ENCODE peak calls at places on chromosomes 2 and 18, in seven cellular contexts. One of them, this sample, is unnamed. For H3K36me3, the result is how much of the 10 kb centered on the place peaks cover.

GRCh38 chr18:79643049-79643765 is 36.4 kb upstream of the CTDP1 start:
- DNase-seq in DND-41: peak
- DNase-seq in transverse colon: no peak
- DNase-seq in kidney epithelial cell: no peak
- DNase-seq in IMR-90: no peak
- DNase-seq in heart right ventricle: no peak
- DNase-seq in PC-9: no peak
- DNase-seq in this sample: no peak

GRCh38 chr2:240401308-240401707 is 34.2 kb upstream of the GPC1 start:
- DNase-seq in DND-41: no peak
- DNase-seq in transverse colon: no peak
- DNase-seq in kidney epithelial cell: no peak
- DNase-seq in IMR-90: no peak
- DNase-seq in heart right ventricle: no peak
- DNase-seq in PC-9: no peak
- DNase-seq in this sample: no peak

GRCh38 chr2:112343827-112344585 is 68.6 kb downstream of the ZC3H6 start:
- DNase-seq in DND-41: no peak
- DNase-seq in transverse colon: no peak
- DNase-seq in kidney epithelial cell: no peak
- DNase-seq in IMR-90: peak
- DNase-seq in heart right ventricle: no peak
- DNase-seq in PC-9: no peak
- DNase-seq in this sample: peak

GRCh38 chr2:127411609-127412370 is 6.4 kb upstream of the PROC start:
- DNase-seq in DND-41: no peak
- DNase-seq in transverse colon: no peak
- DNase-seq in kidney epithelial cell: no peak
- DNase-seq in IMR-90: no peak
- DNase-seq in heart right ventricle: no peak
- DNase-seq in PC-9: no peak
- DNase-seq in this sample: no peak

GRCh38 chr2:62267687-62268086 is 71.8 kb downstream of the B3GNT2 start:
- DNase-seq in DND-41: no peak
- DNase-seq in transverse colon: no peak
- DNase-seq in kidney epithelial cell: no peak
- DNase-seq in IMR-90: no peak
- DNase-seq in heart right ventricle: no peak
- DNase-seq in PC-9: no peak
- DNase-seq in this sample: no peak

GRCh38 chr2:135694711-135695110 is 46.9 kb upstream of the UBXN4 start:
- DNase-seq in DND-41: no peak
- DNase-seq in transverse colon: no peak
- DNase-seq in kidney epithelial cell: no peak
- DNase-seq in IMR-90: peak
- DNase-seq in heart right ventricle: no peak
- DNase-seq in PC-9: no peak
- DNase-seq in this sample: no peak

GRCh38 chr18:79988925-79989361 is 580 bp upstream of the TXNL4A start:
- DNase-seq in DND-41: peak
- DNase-seq in transverse colon: peak
- DNase-seq in kidney epithelial cell: no peak
- DNase-seq in IMR-90: peak
- DNase-seq in heart right ventricle: peak
- DNase-seq in PC-9: peak
- DNase-seq in this sample: no peak

GRCh38 chr18:59547691-59548182 is 149.5 kb downstream of the CCBE1 start:
- DNase-seq in DND-41: no peak
- DNase-seq in transverse colon: no peak
- DNase-seq in kidney epithelial cell: no peak
- DNase-seq in IMR-90: peak
- DNase-seq in heart right ventricle: no peak
- DNase-seq in PC-9: no peak
- DNase-seq in this sample: no peak

GRCh38 chr2:161283926-161284325 is 24.3 kb upstream of the PSMD14 start:
- DNase-seq in DND-41: no peak
- DNase-seq in transverse colon: no peak
- DNase-seq in kidney epithelial cell: no peak
- DNase-seq in IMR-90: no peak
- DNase-seq in heart right ventricle: no peak
- DNase-seq in PC-9: no peak
- DNase-seq in this sample: no peak

GRCh38 chr2:52934354-52934898 is 833.2 kb upstream of the CHAC2 start:
- DNase-seq in DND-41: no peak
- DNase-seq in transverse colon: no peak
- DNase-seq in kidney epithelial cell: peak
- DNase-seq in IMR-90: peak
- DNase-seq in heart right ventricle: no peak
- DNase-seq in PC-9: peak
- DNase-seq in this sample: no peak

GRCh38 chr2:85750509-85751299 is 3.1 kb upstream of the ATOH8 start:
- DNase-seq in DND-41: peak
- DNase-seq in transverse colon: peak
- DNase-seq in kidney epithelial cell: no peak
- DNase-seq in IMR-90: peak
- DNase-seq in heart right ventricle: peak
- DNase-seq in PC-9: peak
- DNase-seq in this sample: no peak

GRCh38 chr18:59881728-59882685 is 17.8 kb upstream of the PMAIP1 start:
- DNase-seq in DND-41: peak
- DNase-seq in transverse colon: peak
- DNase-seq in kidney epithelial cell: no peak
- DNase-seq in IMR-90: peak
- DNase-seq in heart right ventricle: no peak
- DNase-seq in PC-9: peak
- DNase-seq in this sample: no peak

GRCh38 chr2:56476509-56477071 is 292.8 kb downstream of the CCDC85A start:
- DNase-seq in DND-41: no peak
- DNase-seq in transverse colon: no peak
- DNase-seq in kidney epithelial cell: no peak
- DNase-seq in IMR-90: no peak
- DNase-seq in heart right ventricle: no peak
- DNase-seq in PC-9: no peak
- DNase-seq in this sample: no peak

GRCh38 chr2:137967042-137967441 is 2.8 kb downstream of the HNMT start:
- DNase-seq in DND-41: no peak
- DNase-seq in transverse colon: no peak
- DNase-seq in kidney epithelial cell: no peak
- DNase-seq in IMR-90: no peak
- DNase-seq in heart right ventricle: no peak
- DNase-seq in PC-9: no peak
- DNase-seq in this sample: no peak

GRCh38 chr2:241903121-241904010 is 33.8 kb downstream of the RTP5 start:
- DNase-seq in DND-41: no peak
- DNase-seq in transverse colon: no peak
- DNase-seq in kidney epithelial cell: no peak
- DNase-seq in IMR-90: no peak
- DNase-seq in heart right ventricle: no peak
- DNase-seq in PC-9: no peak
- DNase-seq in this sample: no peak

GRCh38 chr2:20353597-20353996 is 3.0 kb upstream of the PUM2 start:
- DNase-seq in DND-41: no peak
- DNase-seq in transverse colon: no peak
- DNase-seq in kidney epithelial cell: no peak
- DNase-seq in IMR-90: no peak
- DNase-seq in heart right ventricle: no peak
- DNase-seq in PC-9: no peak
- DNase-seq in this sample: no peak

GRCh38 chr2:15772681-15773080 is 167.7 kb upstream of the MYCN start:
- DNase-seq in DND-41: no peak
- DNase-seq in transverse colon: no peak
- DNase-seq in kidney epithelial cell: no peak
- DNase-seq in IMR-90: no peak
- DNase-seq in heart right ventricle: no peak
- DNase-seq in PC-9: no peak
- DNase-seq in this sample: no peak

GRCh38 chr2:19247186-19247585 is 111.2 kb downstream of the OSR1 start:
- DNase-seq in DND-41: no peak
- DNase-seq in transverse colon: no peak
- DNase-seq in kidney epithelial cell: no peak
- DNase-seq in IMR-90: no peak
- DNase-seq in heart right ventricle: no peak
- DNase-seq in PC-9: no peak
- DNase-seq in this sample: no peak

GRCh38 chr2:33108483-33109443 is 162.0 kb downstream of the LTBP1 start:
- DNase-seq in DND-41: no peak
- DNase-seq in transverse colon: no peak
- DNase-seq in kidney epithelial cell: peak
- DNase-seq in IMR-90: peak
- DNase-seq in heart right ventricle: no peak
- DNase-seq in PC-9: no peak
- DNase-seq in this sample: no peak
- TF ChIP-seq CTCF in DND-41: no peak
- TF ChIP-seq CTCF in transverse colon: no peak
- TF ChIP-seq CTCF in kidney epithelial cell: no peak
- TF ChIP-seq CTCF in IMR-90: no peak
- TF ChIP-seq CTCF in heart right ventricle: no peak
- TF ChIP-seq CTCF in PC-9: no peak
- TF ChIP-seq CTCF in this sample: no peak

GRCh38 chr2:37666772-37667171 is 4.7 kb downstream of the CDC42EP3 start:
- DNase-seq in DND-41: no peak
- DNase-seq in transverse colon: no peak
- DNase-seq in kidney epithelial cell: no peak
- DNase-seq in IMR-90: no peak
- DNase-seq in heart right ventricle: no peak
- DNase-seq in PC-9: no peak
- DNase-seq in this sample: no peak

GRCh38 chr2:37665038-37665437 is 6.4 kb downstream of the CDC42EP3 start:
- DNase-seq in DND-41: no peak
- DNase-seq in transverse colon: no peak
- DNase-seq in kidney epithelial cell: no peak
- DNase-seq in IMR-90: no peak
- DNase-seq in heart right ventricle: no peak
- DNase-seq in PC-9: no peak
- DNase-seq in this sample: no peak

GRCh38 chr2:37669500-37669899 is 1.9 kb downstream of the CDC42EP3 start:
- DNase-seq in DND-41: no peak
- DNase-seq in transverse colon: no peak
- DNase-seq in kidney epithelial cell: no peak
- DNase-seq in IMR-90: no peak
- DNase-seq in heart right ventricle: no peak
- DNase-seq in PC-9: no peak
- DNase-seq in this sample: no peak

GRCh38 chr2:37665622-37666362 is 5.7 kb downstream of the CDC42EP3 start:
- DNase-seq in DND-41: no peak
- DNase-seq in transverse colon: no peak
- DNase-seq in kidney epithelial cell: no peak
- DNase-seq in IMR-90: no peak
- DNase-seq in heart right ventricle: no peak
- DNase-seq in PC-9: no peak
- DNase-seq in this sample: no peak

DNA sequence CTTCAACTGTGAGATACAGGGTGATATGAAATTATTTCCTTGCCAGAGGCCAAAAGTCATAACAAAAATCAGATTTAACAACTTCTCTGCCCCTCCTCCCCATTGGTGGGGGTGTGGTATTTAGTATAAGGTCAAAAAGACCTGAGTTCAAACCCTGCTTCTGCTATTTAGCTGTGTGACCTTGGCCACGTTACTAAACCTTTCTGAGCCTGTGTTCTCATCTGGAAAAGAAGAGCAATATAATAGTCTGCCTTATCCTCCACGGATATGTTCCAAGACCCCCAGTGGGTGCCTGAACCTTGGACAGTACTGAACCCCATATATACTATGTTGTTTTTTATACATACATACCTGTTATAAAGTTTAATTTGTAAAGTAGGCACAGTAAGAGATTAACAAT is 3.7 kb downstream of the CDC42EP3 start:
- DNase-seq in DND-41: no peak
- DNase-seq in transverse colon: no peak
- DNase-seq in kidney epithelial cell: no peak
- DNase-seq in IMR-90: no peak
- DNase-seq in heart right ventricle: no peak
- DNase-seq in PC-9: no peak
- DNase-seq in this sample: no peak
- H3K4me3 ChIP-seq in DND-41: no peak
- H3K4me3 ChIP-seq in transverse colon: no peak
- H3K4me3 ChIP-seq in kidney epithelial cell: no peak
- H3K4me3 ChIP-seq in IMR-90: peak
- H3K4me3 ChIP-seq in heart right ventricle: peak
- H3K4me3 ChIP-seq in PC-9: no peak
- H3K4me3 ChIP-seq in this sample: peak

GRCh38 chr2:17729880-17730279 is 23.7 kb downstream of the SMC6 start:
- DNase-seq in DND-41: no peak
- DNase-seq in transverse colon: no peak
- DNase-seq in kidney epithelial cell: no peak
- DNase-seq in IMR-90: no peak
- DNase-seq in heart right ventricle: no peak
- DNase-seq in PC-9: no peak
- DNase-seq in this sample: no peak

GRCh38 chr2:17733650-17734049 is 20.0 kb downstream of the SMC6 start:
- DNase-seq in DND-41: no peak
- DNase-seq in transverse colon: no peak
- DNase-seq in kidney epithelial cell: no peak
- DNase-seq in IMR-90: no peak
- DNase-seq in heart right ventricle: no peak
- DNase-seq in PC-9: no peak
- DNase-seq in this sample: no peak

GRCh38 chr2:17736989-17737388 is 16.6 kb downstream of the SMC6 start:
- DNase-seq in DND-41: no peak
- DNase-seq in transverse colon: no peak
- DNase-seq in kidney epithelial cell: no peak
- DNase-seq in IMR-90: peak
- DNase-seq in heart right ventricle: no peak
- DNase-seq in PC-9: no peak
- DNase-seq in this sample: no peak

GRCh38 chr2:17740203-17740602 is 13.4 kb downstream of the SMC6 start:
- DNase-seq in DND-41: no peak
- DNase-seq in transverse colon: no peak
- DNase-seq in kidney epithelial cell: no peak
- DNase-seq in IMR-90: no peak
- DNase-seq in heart right ventricle: no peak
- DNase-seq in PC-9: no peak
- DNase-seq in this sample: no peak

GRCh38 chr2:17735864-17736263 is 17.7 kb downstream of the SMC6 start:
- DNase-seq in DND-41: no peak
- DNase-seq in transverse colon: no peak
- DNase-seq in kidney epithelial cell: no peak
- DNase-seq in IMR-90: no peak
- DNase-seq in heart right ventricle: no peak
- DNase-seq in PC-9: no peak
- DNase-seq in this sample: no peak
- H3K36me3 ChIP-seq in DND-41: half or more
- H3K36me3 ChIP-seq in transverse colon: under half
- H3K36me3 ChIP-seq in kidney epithelial cell: under half
- H3K36me3 ChIP-seq in IMR-90: under half
- H3K36me3 ChIP-seq in heart right ventricle: half or more
- H3K36me3 ChIP-seq in PC-9: under half
- H3K36me3 ChIP-seq in this sample: under half

DNA sequence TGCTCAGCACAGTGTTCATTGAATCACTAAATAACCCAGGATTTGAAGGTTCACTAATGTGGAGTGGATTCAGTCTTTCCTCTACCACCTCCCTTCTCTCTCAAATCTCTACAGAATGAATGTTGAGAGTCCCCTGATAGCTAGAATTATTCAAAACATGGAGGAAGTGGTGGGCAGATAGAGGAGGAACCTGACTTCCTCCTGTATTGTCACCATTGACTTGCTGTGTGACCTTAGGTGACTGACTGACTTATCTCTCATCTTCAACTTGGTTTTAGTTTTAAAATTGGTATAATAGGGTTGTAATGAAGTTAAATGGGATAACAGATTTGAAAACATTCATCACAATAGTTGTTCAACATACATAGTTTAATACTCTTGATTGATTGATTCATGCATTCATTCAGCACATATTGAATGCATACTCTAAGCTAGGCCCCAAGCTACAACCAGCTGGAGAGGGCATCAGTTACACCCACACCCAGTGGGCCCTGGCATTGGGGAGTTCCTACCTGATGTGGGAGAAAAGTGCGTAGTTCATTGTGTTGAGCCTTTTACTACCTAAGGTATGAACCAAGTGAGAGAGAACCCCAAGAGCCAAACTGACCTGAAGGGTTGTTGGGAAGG is 96.0 kb downstream of the WDR7 start:
- DNase-seq in DND-41: no peak
- DNase-seq in transverse colon: no peak
- DNase-seq in kidney epithelial cell: no peak
- DNase-seq in IMR-90: no peak
- DNase-seq in heart right ventricle: no peak
- DNase-seq in PC-9: no peak
- DNase-seq in this sample: no peak
- TF ChIP-seq CTCF in DND-41: no peak
- TF ChIP-seq CTCF in transverse colon: no peak
- TF ChIP-seq CTCF in kidney epithelial cell: no peak
- TF ChIP-seq CTCF in IMR-90: no peak
- TF ChIP-seq CTCF in heart right ventricle: no peak
- TF ChIP-seq CTCF in PC-9: no peak
- TF ChIP-seq CTCF in this sample: no peak

This sample was measured in GM06990.